ENCODE peak calls at places on chromosome 14, in eight cellular contexts. X is activated B cell treated with CpG ODN at 0.5 μM for 24 hours, L is Calu3, G is psoas muscle, U is tibial artery, F is type B pancreatic cell, Z is astrocyte of the spinal cord, N is AG10803. E is an unnamed sample.

GRCh38 chr14:88849717-88850116 is 25.3 kb downstream of the TTC8 start:
- DNase-seq in N (peak; percentile 40), U (no peak), F (no peak), L (no peak), Z (no peak), G (no peak), X (no peak), E (peak; percentile 31)

GRCh38 chr14:91205449-91205848 is 39.1 kb downstream of the GPR68 start:
- DNase-seq in U (no peak), Z (no peak), L (no peak), X (no peak), N (no peak), F (no peak), G (no peak), E (no peak)

GRCh38 chr14:87411370-87411769 is 581.6 kb downstream of the GALC start:
- DNase-seq in L (no peak), X (no peak), G (no peak), F (no peak), Z (no peak), U (no peak), N (no peak), E (no peak)

GRCh38 chr14:100586520-100587247 is 533 bp downstream of the BEGAIN start:
- DNase-seq in F (no peak), N (no peak), Z (no peak), X (no peak), G (peak; percentile 34), U (no peak), L (peak; percentile 52), E (no peak)

GRCh38 chr14:53306926-53307325 is 153.8 kb upstream of the DDHD1 start:
- DNase-seq in G (no peak), X (no peak), Z (peak; percentile 63), F (no peak), L (no peak), U (no peak), N (peak; percentile 3), E (no peak)

GRCh38 chr14:92819011-92819410 is 24.9 kb downstream of the GOLGA5 start:
- DNase-seq in N (no peak), G (no peak), F (no peak), L (no peak), X (no peak), U (no peak), Z (no peak), E (no peak)

GRCh38 chr14:49861581-49861922 is 9.0 kb upstream of the NEMF start:
- DNase-seq in G (peak; percentile 68), U (peak; percentile 67), N (peak; percentile 90), Z (peak; percentile 90), L (peak; percentile 30), F (no peak), X (peak; percentile 42), E (peak; percentile 57)

GRCh38 chr14:101808020-101808641 is 46.6 kb downstream of the PPP2R5C start:
- DNase-seq in U (no peak), F (no peak), N (no peak), G (no peak), L (peak; percentile 48), X (no peak), Z (no peak), E (no peak)

GRCh38 chr14:103749452-103749851 is 33.8 kb downstream of the ZFYVE21 start:
- DNase-seq in F (peak; percentile 36), N (no peak), G (no peak), L (no peak), X (no peak), U (no peak), Z (no peak), E (no peak)
- TF ChIP-seq CTCF in F (no peak), N (no peak), G (no peak), L (no peak), X (no peak), U (no peak), Z (no peak), E (no peak)

GRCh38 chr14:97218713-97219355 is 421.7 kb downstream of the VRK1 start:
- DNase-seq in U (no peak), X (no peak), N (peak; percentile 6), G (no peak), Z (peak; percentile 1), F (no peak), L (no peak), E (no peak)
- TF ChIP-seq CTCF in U (no peak), X (no peak), N (peak; percentile 15), G (no peak), Z (no peak), F (peak; percentile 24), L (no peak), E (no peak)

DNA sequence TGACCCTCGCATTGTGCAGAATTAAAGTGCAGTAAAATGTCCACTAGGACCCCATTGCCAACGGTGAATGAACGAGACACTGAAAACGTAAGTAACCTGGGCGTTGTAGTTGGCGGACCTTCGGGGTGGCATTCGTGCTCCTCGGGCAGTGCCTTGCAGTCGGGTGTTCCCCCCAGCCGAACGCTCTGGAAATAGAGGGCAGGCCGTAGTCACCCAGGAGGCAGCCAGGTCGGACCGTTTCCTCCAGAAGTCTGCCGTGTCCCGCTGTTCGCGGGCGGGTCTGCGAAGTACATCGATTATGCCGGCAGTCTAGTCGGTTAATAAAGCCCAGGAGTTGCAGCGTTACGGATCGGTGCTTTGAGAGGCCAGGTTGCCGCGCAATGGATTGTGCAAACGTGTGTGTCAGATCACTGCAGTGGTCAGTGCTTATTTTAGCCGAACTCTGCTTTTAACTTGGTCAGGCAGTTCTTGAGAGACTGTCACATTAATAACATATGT is 828 bp downstream of the MARK3 start:
- DNase-seq in U (no peak), L (peak; percentile 20), F (no peak), X (peak; percentile 38), G (peak; percentile 63), Z (peak; percentile 26), N (peak; percentile 23), E (no peak)
- TF ChIP-seq CTCF in U (no peak), L (no peak), F (no peak), X (no peak), G (no peak), Z (no peak), N (no peak), E (no peak)

GRCh38 chr14:85528080-85528881 is 1.7 kb upstream of the FLRT2 start:
- DNase-seq in N (peak; percentile 93), X (no peak), Z (peak; percentile 93), F (no peak), G (peak; percentile 38), L (no peak), U (peak; percentile 39), E (no peak)
- TF ChIP-seq CTCF in N (peak; percentile 84), X (no peak), Z (peak; percentile 66), F (peak; percentile 71), G (peak; percentile 41), L (no peak), U (peak; percentile 39), E (no peak)

GRCh38 chr14:23118506-23119361 is at the start of gene CEBPE:
- DNase-seq in F (no peak), N (no peak), Z (no peak), U (no peak), L (no peak), G (no peak), X (no peak), E (peak; percentile 96)
- TF ChIP-seq CTCF in F (no peak), N (no peak), Z (no peak), U (no peak), L (no peak), G (no peak), X (no peak), E (no peak)

DNA sequence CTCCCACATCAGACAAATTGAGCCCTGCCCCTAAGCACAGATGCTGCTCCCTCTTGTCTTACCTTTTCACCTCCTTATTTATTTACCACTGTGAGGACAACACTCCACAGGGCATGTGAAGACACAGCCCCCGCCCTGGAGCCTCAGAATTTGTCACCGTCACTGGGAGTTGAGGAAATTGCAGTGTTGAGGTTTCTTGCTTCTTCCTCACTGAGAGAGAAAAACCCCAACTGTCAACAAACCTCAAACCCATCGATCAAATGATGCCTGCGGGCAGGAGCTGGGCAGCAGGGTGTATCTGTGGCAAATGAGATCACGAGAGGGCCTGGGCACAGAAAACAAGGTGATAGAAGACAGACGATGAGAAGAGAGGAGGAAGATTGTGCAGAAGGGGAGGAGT is 30.5 kb upstream of the PLEKHG3 start:
- DNase-seq in G (no peak), X (no peak), Z (no peak), L (no peak), N (peak; percentile 8), U (no peak), F (no peak), E (peak; percentile 83)
- TF ChIP-seq CTCF in G (no peak), X (no peak), Z (no peak), L (no peak), N (no peak), U (no peak), F (no peak), E (no peak)

GRCh38 chr14:36522972-36523685 is 3.1 kb upstream of the NKX2-1 start:
- DNase-seq in F (no peak), U (no peak), G (no peak), Z (no peak), L (no peak), X (no peak), N (no peak), E (no peak)

GRCh38 chr14:36524874-36525745 is 5.1 kb upstream of the NKX2-1 start:
- DNase-seq in F (no peak), U (no peak), G (peak; percentile 66), L (no peak), N (no peak), Z (no peak), X (no peak), E (no peak)

GRCh38 chr14:36522347-36522971 is 2.4 kb upstream of the NKX2-1 start:
- DNase-seq in F (no peak), G (no peak), L (no peak), U (no peak), N (no peak), Z (no peak), X (no peak), E (no peak)

GRCh38 chr14:36524220-36524837 is 4.3 kb upstream of the NKX2-1 start:
- DNase-seq in Z (no peak), F (no peak), G (no peak), X (no peak), N (no peak), L (no peak), U (no peak), E (no peak)

DNA sequence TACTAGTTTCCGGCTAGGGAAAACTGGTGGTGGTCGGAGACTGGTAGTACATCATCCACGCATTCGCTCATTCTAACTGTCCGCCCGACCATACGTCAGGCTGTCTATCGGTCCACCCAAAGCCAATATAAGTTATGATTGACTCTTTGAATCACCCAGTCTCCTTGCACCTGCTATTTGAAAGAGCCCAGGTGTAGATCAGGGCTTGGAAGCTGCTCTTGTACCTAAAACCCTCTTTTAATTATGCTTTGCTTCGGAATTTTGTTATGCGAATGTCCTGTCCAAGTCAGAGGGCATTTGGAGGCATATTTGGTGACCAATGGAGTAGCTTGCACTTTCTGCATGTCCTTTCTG is 5.7 kb upstream of the NKX2-1 start:
- DNase-seq in U (no peak), Z (no peak), X (no peak), L (no peak), G (no peak), F (no peak), N (no peak), E (no peak)
- TF ChIP-seq CTCF in U (no peak), Z (no peak), X (no peak), L (no peak), G (no peak), F (peak; percentile 6), N (no peak), E (no peak)

DNA sequence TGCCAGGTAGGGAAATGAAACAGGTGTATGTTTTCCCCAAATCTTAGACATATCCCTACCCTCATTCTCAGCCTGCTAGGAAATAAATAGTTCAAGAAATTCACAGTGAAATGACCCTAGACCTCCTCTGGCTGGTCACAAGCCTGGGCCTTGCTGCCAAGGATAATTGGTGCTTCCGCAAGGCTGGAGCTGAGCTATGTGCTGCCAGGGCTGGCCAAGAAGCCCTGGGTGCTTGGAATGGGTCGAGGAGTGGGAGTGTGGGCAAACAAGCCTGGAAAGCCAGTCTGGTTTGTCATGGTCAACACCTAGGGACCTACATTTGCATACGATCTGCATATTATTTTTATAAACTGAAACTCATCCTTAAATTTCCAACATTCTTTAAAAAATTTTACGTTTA is 31.3 kb upstream of the SLC10A1 start:
- DNase-seq in L (no peak), N (no peak), Z (no peak), G (no peak), X (no peak), F (no peak), U (no peak), E (no peak)
- TF ChIP-seq CTCF in L (no peak), N (no peak), Z (no peak), G (no peak), X (no peak), F (no peak), U (no peak), E (no peak)

E was measured in HL-60.